ENCODE peak calls at places on chromosomes 3 and 15, in ten cellular contexts. Y is H54; R is HuH-7.5; Z is right cardiac atrium; D is neural crest cell; C is lower leg skin; L is activated CD4-positive, alpha-beta T cell treated with anti-CD3 and anti-CD28 coated beads for 48 hours; S is EL; F is IMR-90; J is ACHN. G is an unnamed sample.

GRCh38 chr3:194877311-194878119 is 191.8 kb downstream of the FAM43A start:
- DNase-seq in Y (no peak), R (no peak), Z (no peak), D (no peak), C (peak), L (no peak), S (no peak), F (no peak), J (no peak), G (no peak)

GRCh38 chr3:156676467-156677119 is 2.2 kb downstream of the TIPARP start:
- DNase-seq in Y (no peak), R (no peak), Z (no peak), D (no peak), C (no peak), L (no peak), S (peak), F (peak), J (peak), G (no peak)

GRCh38 chr3:153305189-153305588 is 143.2 kb downstream of the RAP2B start:
- DNase-seq in Y (no peak), R (no peak), Z (no peak), D (no peak), C (no peak), L (no peak), S (no peak), F (no peak), J (no peak), G (no peak)

GRCh38 chr3:168213920-168214319 is 118.2 kb upstream of the GOLIM4 start:
- DNase-seq in Y (no peak), R (no peak), Z (no peak), D (no peak), C (no peak), L (no peak), S (peak), F (no peak), J (no peak), G (no peak)

GRCh38 chr15:41895491-41895890 is 1.6 kb upstream of the SPTBN5 start:
- DNase-seq in Y (no peak), R (no peak), Z (peak), D (no peak), C (no peak), L (no peak), S (no peak), F (no peak), J (no peak), G (no peak)

GRCh38 chr3:134462236-134463059 is 23.3 kb downstream of the ANAPC13 start:
- DNase-seq in Y (no peak), R (no peak), Z (no peak), D (no peak), C (no peak), L (no peak), S (peak), F (peak), J (no peak), G (no peak)

GRCh38 chr3:86244897-86245296 is 746.1 kb downstream of the VGLL3 start:
- DNase-seq in Y (no peak), R (no peak), Z (no peak), D (no peak), C (no peak), L (no peak), S (no peak), F (no peak), J (no peak), G (no peak)

GRCh38 chr15:89781891-89782618 is 5.9 kb downstream of the MESP2 start:
- DNase-seq in Y (peak), R (peak), Z (no peak), D (no peak), C (no peak), L (peak), S (peak), F (peak), J (no peak), G (no peak)

GRCh38 chr3:139718415-139718814 is 40.6 kb upstream of the NMNAT3 start:
- DNase-seq in Y (peak), R (peak), Z (peak), D (peak), C (no peak), L (no peak), S (peak), F (peak), J (peak), G (peak)

GRCh38 chr3:159832024-159832423 is 156.6 kb upstream of the IL12A start:
- DNase-seq in Y (no peak), R (no peak), Z (no peak), D (no peak), C (no peak), L (no peak), S (no peak), F (no peak), J (no peak), G (peak)

GRCh38 chr3:52527732-52528595 is 5.7 kb downstream of the NT5DC2 start:
- DNase-seq in Y (no peak), R (peak), Z (peak), D (no peak), C (peak), L (no peak), S (no peak), F (no peak), J (no peak), G (no peak)

GRCh38 chr15:101004986-101005747 is 86.0 kb downstream of the LRRK1 start:
- DNase-seq in Y (no peak), R (no peak), Z (no peak), D (no peak), C (peak), L (no peak), S (no peak), F (no peak), J (no peak), G (no peak)

GRCh38 chr15:84653584-84653909 is 536 bp downstream of the WDR73 start:
- DNase-seq in Y (no peak), R (no peak), Z (no peak), D (no peak), C (no peak), L (no peak), S (no peak), F (no peak), J (no peak), G (no peak)

GRCh38 chr15:54941417-54941816 is 255.3 kb downstream of the RSL24D1 start:
- DNase-seq in Y (no peak), R (no peak), Z (no peak), D (no peak), C (no peak), L (no peak), S (no peak), F (no peak), J (no peak), G (no peak)

GRCh38 chr3:41464858-41465257 is 265.6 kb downstream of the CTNNB1 start:
- DNase-seq in Y (no peak), R (no peak), Z (no peak), D (no peak), C (no peak), L (no peak), S (no peak), F (no peak), J (no peak), G (no peak)

GRCh38 chr3:140629351-140630137 is 48.3 kb upstream of the TRIM42 start:
- DNase-seq in Y (peak), R (no peak), Z (no peak), D (no peak), C (no peak), L (no peak), S (peak), F (peak), J (peak), G (no peak)

GRCh38 chr15:42549052-42549491 is 434 bp downstream of the HAUS2 start:
- DNase-seq in Y (peak), R (peak), Z (no peak), D (no peak), C (no peak), L (peak), S (peak), F (peak), J (peak), G (peak)

GRCh38 chr15:33994005-33994615 is 25.8 kb downstream of the CHRM5 start:
- DNase-seq in Y (no peak), R (peak), Z (no peak), D (peak), C (no peak), L (peak), S (peak), F (peak), J (peak), G (peak)

GRCh38 chr3:150519026-150519425 is 27.3 kb downstream of the SERP1 start:
- DNase-seq in Y (no peak), R (no peak), Z (no peak), D (no peak), C (no peak), L (no peak), S (no peak), F (no peak), J (no peak), G (no peak)

GRCh38 chr3:135862361-135862760 is 103.2 kb upstream of the PPP2R3A start:
- DNase-seq in Y (no peak), R (no peak), Z (no peak), D (no peak), C (no peak), L (no peak), S (no peak), F (no peak), J (no peak), G (no peak)

GRCh38 chr15:84880822-84881519 is 3.5 kb upstream of the SLC28A1 start:
- DNase-seq in Y (no peak), R (no peak), Z (no peak), D (no peak), C (no peak), L (no peak), S (no peak), F (no peak), J (no peak), G (no peak)

GRCh38 chr15:65377976-65378366 is at the start of gene IGDCC3:
- DNase-seq in Y (no peak), R (peak), Z (no peak), D (peak), C (no peak), L (no peak), S (no peak), F (no peak), J (no peak), G (peak)

GRCh38 chr3:156838035-156838434 is 11.9 kb downstream of the LEKR1 start:
- DNase-seq in Y (no peak), R (no peak), Z (no peak), D (no peak), C (no peak), L (no peak), S (no peak), F (no peak), J (no peak), G (no peak)

GRCh38 chr15:40844543-40844981 is 714 bp downstream of the SPINT1 start:
- DNase-seq in Y (no peak), R (no peak), Z (peak), D (no peak), C (no peak), L (peak), S (peak), F (no peak), J (no peak), G (no peak)

GRCh38 chr15:101176625-101177024 is 75.2 kb downstream of the CHSY1 start:
- DNase-seq in Y (no peak), R (no peak), Z (no peak), D (no peak), C (no peak), L (no peak), S (peak), F (peak), J (no peak), G (no peak)

GRCh38 chr3:51712020-51712385 is 5.1 kb downstream of the GRM2 start:
- DNase-seq in Y (peak), R (peak), Z (no peak), D (no peak), C (peak), L (no peak), S (no peak), F (no peak), J (no peak), G (no peak)

GRCh38 chr3:31592764-31593163 is 60.0 kb downstream of the STT3B start:
- DNase-seq in Y (no peak), R (peak), Z (no peak), D (no peak), C (no peak), L (no peak), S (no peak), F (no peak), J (no peak), G (no peak)

GRCh38 chr3:64548200-64548889 is 139.5 kb downstream of the ADAMTS9 start:
- DNase-seq in Y (no peak), R (no peak), Z (peak), D (no peak), C (no peak), L (no peak), S (no peak), F (peak), J (no peak), G (no peak)

GRCh38 chr15:55552926-55553325 is 35.2 kb downstream of the PYGO1 start:
- DNase-seq in Y (no peak), R (no peak), Z (peak), D (no peak), C (no peak), L (no peak), S (peak), F (peak), J (no peak), G (peak)

GRCh38 chr3:143753456-143753855 is 94.8 kb downstream of the SLC9A9 start:
- DNase-seq in Y (no peak), R (no peak), Z (no peak), D (no peak), C (no peak), L (no peak), S (no peak), F (no peak), J (no peak), G (peak)

GRCh38 chr3:6803652-6804051 is 57.3 kb upstream of the GRM7 start:
- DNase-seq in Y (no peak), R (no peak), Z (no peak), D (no peak), C (no peak), L (no peak), S (no peak), F (no peak), J (no peak), G (no peak)

GRCh38 chr15:93168913-93169312 is 79.9 kb upstream of the RGMA start:
- DNase-seq in Y (no peak), R (no peak), Z (no peak), D (no peak), C (no peak), L (no peak), S (no peak), F (no peak), J (no peak), G (no peak)

GRCh38 chr3:28504945-28505344 is 156.3 kb upstream of the AZI2 start:
- DNase-seq in Y (no peak), R (no peak), Z (no peak), D (no peak), C (no peak), L (no peak), S (no peak), F (no peak), J (no peak), G (no peak)

GRCh38 chr3:50211930-50212329 is 6.9 kb downstream of the SLC38A3 start:
- DNase-seq in Y (no peak), R (no peak), Z (no peak), D (no peak), C (no peak), L (peak), S (peak), F (peak), J (no peak), G (no peak)

GRCh38 chr3:52314495-52314894 is 1.6 kb upstream of the DNAH1 start:
- DNase-seq in Y (no peak), R (no peak), Z (no peak), D (no peak), C (no peak), L (no peak), S (no peak), F (no peak), J (no peak), G (no peak)

GRCh38 chr3:58723197-58723596 is 56.6 kb upstream of the FAM3D start:
- DNase-seq in Y (no peak), R (no peak), Z (no peak), D (no peak), C (no peak), L (no peak), S (no peak), F (peak), J (no peak), G (no peak)

GRCh38 chr3:10964537-10965167 is 27.9 kb upstream of the SLC6A1 start:
- DNase-seq in Y (peak), R (peak), Z (no peak), D (peak), C (no peak), L (peak), S (peak), F (peak), J (peak), G (no peak)

GRCh38 chr15:71440479-71441071 is 325.3 kb downstream of the THSD4 start:
- DNase-seq in Y (no peak), R (no peak), Z (no peak), D (no peak), C (no peak), L (no peak), S (peak), F (peak), J (peak), G (no peak)

GRCh38 chr3:139827833-139828232 is 107.2 kb upstream of the CLSTN2 start:
- DNase-seq in Y (no peak), R (no peak), Z (no peak), D (no peak), C (no peak), L (no peak), S (no peak), F (no peak), J (no peak), G (no peak)

GRCh38 chr3:50164056-50164455 is 8.9 kb downstream of the SEMA3F start:
- DNase-seq in Y (peak), R (no peak), Z (peak), D (no peak), C (peak), L (no peak), S (peak), F (peak), J (peak), G (no peak)